ENCODE peak calls at places on chromosomes 6 and 20, in six cellular contexts. P is psoas muscle; Z is activated CD4-positive, CD25-positive, alpha-beta regulatory T cell; X is NCI-H1105; D is activated B cell treated with CpG ODN at 0.5 μM for 24 hours; T is NCI-H2081. S is an unnamed sample.

GRCh38 chr20:50338479-50339195 is 148.0 kb downstream of the CEBPB start:
- DNase-seq in P (no peak), Z (no peak), T (no peak), X (no peak), D (no peak), S (peak)

GRCh38 chr20:57723816-57724215 is 14.0 kb upstream of the PMEPA1 start:
- DNase-seq in P (no peak), T (no peak), Z (no peak), X (no peak), D (no peak), S (no peak)

GRCh38 chr6:37622639-37623038 is 75.0 kb downstream of the MDGA1 start:
- DNase-seq in P (no peak), Z (no peak), X (no peak), D (no peak), T (no peak), S (no peak)

GRCh38 chr20:1232538-1233111 is 6.8 kb downstream of the RAD21L1 start:
- DNase-seq in D (no peak), P (no peak), T (no peak), Z (no peak), X (no peak), S (no peak)

GRCh38 chr6:3009930-3010329 is 10.2 kb downstream of the NQO2 start:
- DNase-seq in D (no peak), Z (no peak), X (no peak), P (no peak), T (no peak), S (no peak)

GRCh38 chr20:9442858-9443257 is 71.5 kb upstream of the LAMP5 start:
- DNase-seq in X (peak), Z (no peak), P (no peak), D (no peak), T (peak), S (peak)

GRCh38 chr6:40640591-40641293 is 53.6 kb upstream of the LRFN2 start:
- DNase-seq in P (no peak), D (no peak), Z (no peak), X (no peak), T (no peak), S (no peak)

GRCh38 chr6:26271640-26272090 is 93.3 kb upstream of the BTN3A2 start:
- DNase-seq in Z (no peak), X (no peak), T (no peak), D (no peak), P (no peak), S (no peak)

GRCh38 chr20:37943501-37944455 is 40.9 kb downstream of the VSTM2L start:
- DNase-seq in D (no peak), Z (no peak), X (no peak), T (no peak), P (no peak), S (no peak)